ENCODE peak calls at places on chromosome 5, in nine cellular contexts. R, O, A, N, C, X, V, U and B are unnamed samples.

GRCh38 chr5:15995206-15996052 is 184.2 kb downstream of the MARCHF11 start:
- DNase-seq in C (peak), N (no peak), V (peak), A (peak), R (no peak), U (no peak), X (peak), O (no peak), B (no peak)

GRCh38 chr5:72842816-72843215 is 26.4 kb downstream of the TNPO1 start:
- DNase-seq in N (no peak), C (no peak), U (no peak), R (no peak), A (peak), X (peak), V (no peak), O (no peak), B (peak)

GRCh38 chr5:168244838-168245555 is 46.4 kb upstream of the WWC1 start:
- DNase-seq in U (no peak), N (no peak), A (no peak), V (no peak), R (no peak), O (no peak), C (no peak), X (no peak), B (no peak)

GRCh38 chr5:8413975-8414374 is 545.0 kb downstream of the MTRR start:
- DNase-seq in U (no peak), X (no peak), R (no peak), A (no peak), O (no peak), N (no peak), V (no peak), C (peak), B (peak)

GRCh38 chr5:23419115-23419514 is 88.3 kb upstream of the PRDM9 start:
- DNase-seq in O (peak), X (no peak), C (peak), A (no peak), R (no peak), U (no peak), N (no peak), V (no peak), B (peak)

GRCh38 chr5:73312146-73312871 is 136.3 kb downstream of the FOXD1 start:
- DNase-seq in O (no peak), A (peak), N (peak), R (no peak), U (no peak), C (no peak), V (peak), X (peak), B (no peak)

GRCh38 chr5:179486596-179487051 is 63.7 kb upstream of the RUFY1 start:
- DNase-seq in N (no peak), X (peak), R (no peak), A (peak), V (peak), O (no peak), U (no peak), C (no peak), B (no peak)

GRCh38 chr5:170216262-170216864 is 16.4 kb upstream of the C5orf58 start:
- DNase-seq in A (peak), X (peak), C (no peak), N (no peak), U (no peak), R (no peak), V (peak), O (no peak), B (no peak)

GRCh38 chr5:121982500-121983261 is 20.9 kb downstream of the SRFBP1 start:
- DNase-seq in U (no peak), N (no peak), X (no peak), V (no peak), C (no peak), A (peak), O (no peak), R (no peak), B (no peak)
- H3K27ac ChIP-seq in U (no peak), N (no peak), X (peak), V (no peak), C (no peak), A (no peak), O (no peak), R (peak), B (peak)

GRCh38 chr5:6251579-6252102 is 126.7 kb downstream of the MED10 start:
- DNase-seq in R (no peak), U (no peak), N (no peak), A (no peak), V (no peak), O (no peak), C (no peak), X (no peak), B (no peak)

GRCh38 chr5:6248132-6248531 is 130.2 kb downstream of the MED10 start:
- DNase-seq in R (no peak), O (no peak), C (no peak), V (no peak), U (no peak), X (no peak), N (no peak), A (no peak), B (no peak)

GRCh38 chr5:6252581-6252980 is 125.8 kb downstream of the MED10 start:
- DNase-seq in O (no peak), A (no peak), C (no peak), N (no peak), U (no peak), V (no peak), X (no peak), R (no peak), B (no peak)

GRCh38 chr5:6253281-6253680 is 125.1 kb downstream of the MED10 start:
- DNase-seq in N (no peak), U (no peak), V (no peak), C (no peak), R (no peak), O (no peak), X (no peak), A (no peak), B (no peak)

GRCh38 chr5:6250121-6250520 is 128.2 kb downstream of the MED10 start:
- DNase-seq in R (no peak), C (no peak), V (no peak), A (no peak), X (no peak), N (no peak), U (no peak), O (no peak), B (no peak)
- H3K27ac ChIP-seq in R (no peak), C (no peak), V (no peak), A (no peak), X (no peak), N (no peak), U (no peak), O (no peak), B (no peak)

GRCh38 chr5:144487761-144488160 is 317.1 kb downstream of the KCTD16 start:
- DNase-seq in V (peak), R (no peak), C (no peak), X (no peak), A (no peak), O (no peak), U (no peak), N (peak), B (no peak)

GRCh38 chr5:144485540-144485939 is 314.9 kb downstream of the KCTD16 start:
- DNase-seq in X (no peak), N (no peak), R (no peak), A (no peak), O (no peak), C (no peak), U (no peak), V (no peak), B (no peak)

GRCh38 chr5:144478532-144478931 is 307.9 kb downstream of the KCTD16 start:
- DNase-seq in C (no peak), A (no peak), X (no peak), O (no peak), N (no peak), R (no peak), U (no peak), V (no peak), B (no peak)

GRCh38 chr5:144487207-144487606 is 316.5 kb downstream of the KCTD16 start:
- DNase-seq in X (no peak), A (no peak), C (no peak), N (peak), O (no peak), R (no peak), U (no peak), V (peak), B (no peak)

DNA sequence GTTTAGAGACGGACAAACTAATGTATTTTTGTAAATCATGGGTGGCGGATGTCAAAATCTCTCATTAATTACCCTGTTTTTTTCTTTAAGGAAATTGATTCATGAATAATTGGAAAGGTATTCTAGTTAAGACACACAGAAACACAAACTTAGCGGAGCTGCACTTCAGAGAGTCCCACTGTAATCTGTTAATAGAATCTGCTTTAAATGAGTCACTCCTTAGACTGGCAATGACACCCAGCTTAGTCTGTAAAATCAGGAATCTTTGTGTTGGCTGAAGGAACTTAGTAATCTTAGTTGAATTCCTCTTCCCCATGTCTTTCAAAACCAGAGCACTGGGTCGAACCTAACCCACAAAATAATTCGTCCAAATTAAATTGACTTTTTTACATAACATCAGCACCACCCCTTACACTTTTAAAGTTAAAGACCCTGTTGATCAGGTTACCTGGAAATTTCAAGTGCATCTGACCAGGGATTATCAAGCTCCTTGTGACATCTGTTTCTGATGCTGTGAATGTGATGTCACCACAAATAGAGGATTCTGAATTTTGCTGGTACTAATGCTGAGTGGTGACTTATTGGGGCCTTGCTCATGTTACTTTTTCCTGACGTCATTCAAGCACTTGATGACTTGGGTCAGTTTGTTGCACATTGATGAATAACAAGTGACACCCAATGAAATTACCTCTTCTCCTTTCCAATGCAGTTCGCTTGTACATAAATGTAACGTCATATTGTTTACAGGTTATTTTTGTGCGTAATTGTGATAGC is 313.6 kb downstream of the KCTD16 start:
- DNase-seq in U (no peak), O (no peak), R (no peak), X (peak), V (peak), N (no peak), C (no peak), A (peak), B (peak)
- H3K27ac ChIP-seq in U (no peak), O (no peak), R (no peak), X (no peak), V (no peak), N (no peak), C (no peak), A (no peak), B (no peak)

GRCh38 chr5:56638768-56639238 is 176.5 kb upstream of the MAP3K1 start:
- DNase-seq in A (no peak), X (peak), R (no peak), U (no peak), N (no peak), O (no peak), V (no peak), C (peak), B (peak)

GRCh38 chr5:56639491-56639890 is 175.9 kb upstream of the MAP3K1 start:
- DNase-seq in V (no peak), U (no peak), N (no peak), O (no peak), X (peak), R (no peak), C (no peak), A (no peak), B (no peak)

GRCh38 chr5:56640763-56641406 is 174.5 kb upstream of the MAP3K1 start:
- DNase-seq in U (peak), C (no peak), V (no peak), O (no peak), R (peak), A (no peak), N (no peak), X (no peak), B (peak)

GRCh38 chr5:56638061-56638621 is 177.2 kb upstream of the MAP3K1 start:
- DNase-seq in U (no peak), A (no peak), R (no peak), N (no peak), V (no peak), X (peak), C (no peak), O (no peak), B (peak)

DNA sequence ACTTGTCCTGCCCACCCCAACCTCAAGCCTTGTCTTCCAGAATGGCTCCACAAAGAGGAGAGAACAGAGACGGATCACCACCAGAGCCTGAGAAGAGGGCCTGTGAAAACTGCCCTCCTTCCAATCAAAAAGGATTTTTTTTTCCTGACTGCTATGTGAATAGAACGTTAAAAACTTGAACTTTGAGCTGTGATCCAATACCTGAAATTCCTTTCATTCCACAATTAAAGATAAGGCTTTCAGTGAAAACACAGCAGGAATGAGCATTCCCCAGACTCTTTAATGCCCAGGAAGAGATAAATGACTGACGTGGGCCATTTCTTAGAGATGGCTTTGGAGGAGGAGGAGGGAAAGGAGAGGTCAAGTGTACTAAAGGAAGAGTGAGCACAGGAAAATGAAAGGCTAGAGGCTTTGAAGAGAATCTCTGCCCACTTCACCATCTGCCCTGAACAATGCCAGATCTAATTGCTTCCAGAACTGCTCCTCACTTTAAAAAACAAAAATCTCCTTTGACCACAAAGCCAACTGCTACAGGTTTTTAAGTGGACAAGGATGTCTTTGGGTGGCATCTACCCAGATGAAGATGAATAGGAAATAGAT is 177.9 kb upstream of the MAP3K1 start:
- DNase-seq in U (no peak), X (peak), C (no peak), A (peak), O (no peak), V (no peak), R (no peak), N (no peak), B (no peak)
- H3K27ac ChIP-seq in U (no peak), X (peak), C (no peak), A (no peak), O (no peak), V (no peak), R (no peak), N (no peak), B (no peak)

GRCh38 chr5:124951105-124951504 is 204.7 kb upstream of the ZNF608 start:
- DNase-seq in X (no peak), R (no peak), O (no peak), C (no peak), A (no peak), N (no peak), U (no peak), V (no peak), B (no peak)
- H3K27ac ChIP-seq in X (no peak), R (no peak), O (no peak), C (no peak), A (no peak), N (no peak), U (no peak), V (no peak), B (no peak)

GRCh38 chr5:139835656-139836055 is 40.0 kb downstream of the PSD2 start:
- DNase-seq in O (no peak), V (no peak), C (no peak), X (no peak), U (no peak), N (no peak), R (peak), A (no peak), B (no peak)

GRCh38 chr5:139839416-139839815 is 43.8 kb downstream of the PSD2 start:
- DNase-seq in R (peak), V (no peak), C (no peak), X (no peak), A (no peak), O (no peak), U (no peak), N (no peak), B (no peak)

GRCh38 chr5:139838381-139839197 is 43.0 kb downstream of the PSD2 start:
- DNase-seq in A (no peak), C (no peak), U (no peak), X (no peak), N (no peak), V (no peak), O (no peak), R (peak), B (no peak)

GRCh38 chr5:139837711-139838380 is 42.2 kb downstream of the PSD2 start:
- DNase-seq in O (no peak), R (peak), V (no peak), C (no peak), X (no peak), U (no peak), A (no peak), N (no peak), B (no peak)

DNA sequence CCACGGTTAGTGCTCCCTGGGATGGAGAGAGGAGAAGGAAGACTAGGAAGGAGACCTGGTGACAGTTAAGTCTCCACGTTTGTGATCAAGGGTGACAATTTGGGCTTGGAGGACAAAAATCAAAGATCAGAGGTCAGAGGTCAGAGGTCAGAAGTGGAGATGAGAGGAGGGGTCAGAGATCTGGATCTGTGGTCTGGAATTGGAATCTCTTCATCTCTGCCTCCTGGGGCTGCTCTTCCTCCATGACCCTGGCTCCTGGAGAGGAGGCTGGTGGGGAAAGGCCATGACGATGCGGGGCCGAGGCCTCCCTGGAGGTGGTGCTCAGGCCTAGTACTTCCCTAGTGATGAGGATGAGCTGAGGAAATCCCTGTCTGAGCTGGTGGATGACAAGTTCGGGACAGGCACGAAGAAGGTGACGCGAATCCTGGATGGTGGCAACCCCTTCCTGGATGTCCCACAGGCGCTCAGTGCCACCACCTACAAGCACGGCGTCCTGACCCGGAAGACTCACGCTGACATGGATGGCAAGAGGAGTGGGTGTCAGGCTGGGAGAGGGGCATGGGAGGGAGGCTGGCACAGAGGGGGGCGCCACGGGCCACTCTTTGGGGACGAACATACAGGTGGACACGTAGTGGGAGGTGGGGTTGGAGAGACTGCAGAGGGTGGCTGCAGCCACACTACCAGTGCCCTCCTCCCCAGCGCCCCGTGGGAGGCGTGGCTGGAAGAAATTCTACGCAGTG is 41.0 kb downstream of the PSD2 start:
- DNase-seq in U (no peak), X (no peak), R (peak), N (no peak), C (no peak), A (no peak), V (no peak), O (no peak), B (no peak)
- H3K27ac ChIP-seq in U (no peak), X (no peak), R (no peak), N (no peak), C (no peak), A (no peak), V (no peak), O (no peak), B (no peak)

DNA sequence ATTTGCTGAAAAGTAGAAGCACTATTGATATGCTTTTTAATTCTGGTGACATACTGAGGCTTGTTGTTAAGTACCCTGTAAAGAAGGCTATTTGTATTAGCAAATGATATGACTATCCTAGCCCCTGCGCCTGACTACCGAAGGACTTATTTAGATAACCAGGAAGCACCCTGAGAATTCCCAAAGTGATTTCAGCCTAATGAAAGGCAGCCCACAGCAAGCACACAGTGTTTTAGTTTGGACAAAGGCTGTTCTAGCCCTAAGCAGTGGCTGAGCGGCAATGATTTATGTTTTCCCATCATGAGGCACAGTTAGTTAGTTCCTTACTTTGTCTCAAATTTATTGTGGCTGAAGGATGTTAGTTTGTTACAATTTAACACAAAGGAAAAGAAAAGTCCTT is 235.3 kb downstream of the KCTD16 start:
- DNase-seq in N (no peak), A (no peak), V (no peak), C (no peak), O (no peak), R (no peak), X (no peak), U (no peak), B (no peak)
- H3K27ac ChIP-seq in N (no peak), A (no peak), V (no peak), C (no peak), O (no peak), R (no peak), X (no peak), U (no peak), B (no peak)

DNA sequence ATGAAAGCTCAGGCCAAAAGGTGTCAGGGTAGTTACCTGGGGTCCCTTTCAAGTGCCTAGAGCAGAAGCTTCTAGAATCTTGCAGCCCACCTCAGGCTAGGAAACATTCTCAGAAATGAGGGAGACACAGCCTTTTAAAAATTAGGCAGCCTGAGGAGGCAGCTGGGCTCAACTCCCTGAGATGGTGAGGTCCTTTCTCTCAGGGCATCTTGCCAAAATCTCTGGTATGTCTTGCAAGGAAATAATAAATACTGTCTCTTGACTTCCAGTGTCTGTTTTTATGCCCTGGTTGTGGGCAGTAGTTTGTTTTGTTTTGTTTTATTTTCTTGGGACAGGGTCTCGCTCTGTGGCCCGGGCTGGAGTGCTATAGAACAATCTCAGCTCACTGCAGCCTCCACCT is 100.9 kb upstream of the APC start:
- DNase-seq in O (no peak), U (no peak), C (no peak), X (no peak), A (no peak), N (no peak), R (no peak), V (no peak), B (no peak)
- H3K27ac ChIP-seq in O (no peak), U (no peak), C (no peak), X (peak), A (no peak), N (no peak), R (no peak), V (no peak), B (no peak)

GRCh38 chr5:172377438-172377837 is 76.9 kb downstream of the SH3PXD2B start:
- DNase-seq in A (no peak), U (no peak), C (no peak), X (no peak), R (no peak), O (no peak), V (no peak), N (no peak), B (no peak)
- H3K27ac ChIP-seq in A (no peak), U (no peak), C (no peak), X (no peak), R (no peak), O (no peak), V (no peak), N (no peak), B (no peak)